ENCODE peak calls at places on chromosomes 7 and 10, in eight cellular contexts. One of them, this sample, is unnamed.

GRCh38 chr10:22437620-22438588 is 92.6 kb downstream of the SPAG6 start:
- DNase-seq in HCT116: no peak
- DNase-seq in GM12878: no peak
- DNase-seq in HepG2: peak
- DNase-seq in breast epithelium: peak
- DNase-seq in transverse colon: no peak
- DNase-seq in endothelial cell of umbilical vein: no peak
- DNase-seq in K562: no peak
- DNase-seq in this sample: peak

GRCh38 chr7:157670490-157671357 is 333.9 kb downstream of the DNAJB6 start:
- DNase-seq in HCT116: no peak
- DNase-seq in GM12878: no peak
- DNase-seq in HepG2: no peak
- DNase-seq in breast epithelium: no peak
- DNase-seq in transverse colon: peak
- DNase-seq in endothelial cell of umbilical vein: no peak
- DNase-seq in K562: no peak
- DNase-seq in this sample: no peak

GRCh38 chr10:66752714-66753113 is 173.1 kb upstream of the LRRTM3 start:
- DNase-seq in HCT116: no peak
- DNase-seq in GM12878: no peak
- DNase-seq in HepG2: no peak
- DNase-seq in breast epithelium: no peak
- DNase-seq in transverse colon: no peak
- DNase-seq in endothelial cell of umbilical vein: no peak
- DNase-seq in K562: no peak
- DNase-seq in this sample: no peak

GRCh38 chr10:63224241-63224640 is 91.1 kb downstream of the NRBF2 start:
- DNase-seq in HCT116: no peak
- DNase-seq in GM12878: no peak
- DNase-seq in HepG2: no peak
- DNase-seq in breast epithelium: no peak
- DNase-seq in transverse colon: no peak
- DNase-seq in endothelial cell of umbilical vein: no peak
- DNase-seq in K562: no peak
- DNase-seq in this sample: no peak

GRCh38 chr7:100208911-100209408 is 10.8 kb upstream of the PVRIG start:
- DNase-seq in HCT116: no peak
- DNase-seq in GM12878: peak
- DNase-seq in HepG2: no peak
- DNase-seq in breast epithelium: no peak
- DNase-seq in transverse colon: no peak
- DNase-seq in endothelial cell of umbilical vein: no peak
- DNase-seq in K562: no peak
- DNase-seq in this sample: peak

GRCh38 chr7:42227931-42228591 is 8.9 kb downstream of the GLI3 start:
- DNase-seq in HCT116: no peak
- DNase-seq in GM12878: no peak
- DNase-seq in HepG2: no peak
- DNase-seq in breast epithelium: no peak
- DNase-seq in transverse colon: peak
- DNase-seq in endothelial cell of umbilical vein: peak
- DNase-seq in K562: no peak
- DNase-seq in this sample: no peak

GRCh38 chr7:15561840-15562239 is at the start of gene AGMO:
- DNase-seq in HCT116: no peak
- DNase-seq in GM12878: no peak
- DNase-seq in HepG2: peak
- DNase-seq in breast epithelium: no peak
- DNase-seq in transverse colon: peak
- DNase-seq in endothelial cell of umbilical vein: peak
- DNase-seq in K562: no peak
- DNase-seq in this sample: no peak

GRCh38 chr7:23353172-23353571 is 54.0 kb downstream of the MALSU1 start:
- DNase-seq in HCT116: no peak
- DNase-seq in GM12878: peak
- DNase-seq in HepG2: no peak
- DNase-seq in breast epithelium: no peak
- DNase-seq in transverse colon: no peak
- DNase-seq in endothelial cell of umbilical vein: no peak
- DNase-seq in K562: no peak
- DNase-seq in this sample: no peak

GRCh38 chr7:132386249-132386681 is 190.0 kb downstream of the PLXNA4 start:
- DNase-seq in HCT116: no peak
- DNase-seq in GM12878: no peak
- DNase-seq in HepG2: no peak
- DNase-seq in breast epithelium: no peak
- DNase-seq in transverse colon: peak
- DNase-seq in endothelial cell of umbilical vein: peak
- DNase-seq in K562: no peak
- DNase-seq in this sample: no peak

GRCh38 chr10:96089116-96089515 is 41.0 kb upstream of the ZNF518A start:
- DNase-seq in HCT116: no peak
- DNase-seq in GM12878: no peak
- DNase-seq in HepG2: peak
- DNase-seq in breast epithelium: no peak
- DNase-seq in transverse colon: no peak
- DNase-seq in endothelial cell of umbilical vein: no peak
- DNase-seq in K562: no peak
- DNase-seq in this sample: no peak

GRCh38 chr10:33421789-33422188 is 87.3 kb upstream of the NRP1 start:
- DNase-seq in HCT116: no peak
- DNase-seq in GM12878: no peak
- DNase-seq in HepG2: no peak
- DNase-seq in breast epithelium: peak
- DNase-seq in transverse colon: no peak
- DNase-seq in endothelial cell of umbilical vein: peak
- DNase-seq in K562: no peak
- DNase-seq in this sample: no peak

GRCh38 chr10:31554556-31554955 is 235.5 kb downstream of the ZEB1 start:
- DNase-seq in HCT116: no peak
- DNase-seq in GM12878: peak
- DNase-seq in HepG2: no peak
- DNase-seq in breast epithelium: no peak
- DNase-seq in transverse colon: no peak
- DNase-seq in endothelial cell of umbilical vein: no peak
- DNase-seq in K562: no peak
- DNase-seq in this sample: no peak

GRCh38 chr7:106039486-106040060 is 72.5 kb downstream of the SYPL1 start:
- DNase-seq in HCT116: no peak
- DNase-seq in GM12878: no peak
- DNase-seq in HepG2: no peak
- DNase-seq in breast epithelium: no peak
- DNase-seq in transverse colon: peak
- DNase-seq in endothelial cell of umbilical vein: no peak
- DNase-seq in K562: no peak
- DNase-seq in this sample: no peak

GRCh38 chr10:14583252-14583651 is 191.4 kb downstream of the FAM107B start:
- DNase-seq in HCT116: no peak
- DNase-seq in GM12878: no peak
- DNase-seq in HepG2: no peak
- DNase-seq in breast epithelium: no peak
- DNase-seq in transverse colon: peak
- DNase-seq in endothelial cell of umbilical vein: no peak
- DNase-seq in K562: no peak
- DNase-seq in this sample: no peak

GRCh38 chr10:31340343-31340742 is 21.3 kb downstream of the ZEB1 start:
- DNase-seq in HCT116: no peak
- DNase-seq in GM12878: no peak
- DNase-seq in HepG2: peak
- DNase-seq in breast epithelium: no peak
- DNase-seq in transverse colon: no peak
- DNase-seq in endothelial cell of umbilical vein: no peak
- DNase-seq in K562: no peak
- DNase-seq in this sample: no peak

GRCh38 chr7:82288769-82289535 is 154.6 kb downstream of the CACNA2D1 start:
- DNase-seq in HCT116: no peak
- DNase-seq in GM12878: no peak
- DNase-seq in HepG2: no peak
- DNase-seq in breast epithelium: no peak
- DNase-seq in transverse colon: no peak
- DNase-seq in endothelial cell of umbilical vein: no peak
- DNase-seq in K562: no peak
- DNase-seq in this sample: no peak

GRCh38 chr7:105826143-105826542 is 50.3 kb downstream of the ATXN7L1 start:
- DNase-seq in HCT116: no peak
- DNase-seq in GM12878: no peak
- DNase-seq in HepG2: no peak
- DNase-seq in breast epithelium: no peak
- DNase-seq in transverse colon: no peak
- DNase-seq in endothelial cell of umbilical vein: no peak
- DNase-seq in K562: no peak
- DNase-seq in this sample: no peak

GRCh38 chr7:75738604-75738974 is at the start of gene HIP1:
- DNase-seq in HCT116: no peak
- DNase-seq in GM12878: no peak
- DNase-seq in HepG2: no peak
- DNase-seq in breast epithelium: no peak
- DNase-seq in transverse colon: no peak
- DNase-seq in endothelial cell of umbilical vein: no peak
- DNase-seq in K562: no peak
- DNase-seq in this sample: no peak
- TF ChIP-seq POLR2AphosphoS5 in HCT116: peak
- TF ChIP-seq POLR2AphosphoS5 in GM12878: no peak
- TF ChIP-seq POLR2AphosphoS5 in HepG2: peak
- TF ChIP-seq POLR2AphosphoS5 in breast epithelium: no peak
- TF ChIP-seq POLR2AphosphoS5 in transverse colon: no peak
- TF ChIP-seq POLR2AphosphoS5 in endothelial cell of umbilical vein: no peak
- TF ChIP-seq POLR2AphosphoS5 in K562: no peak
- TF ChIP-seq POLR2AphosphoS5 in this sample: no peak

GRCh38 chr7:129367700-129368388 is 66.4 kb upstream of the STRIP2 start:
- DNase-seq in HCT116: peak
- DNase-seq in GM12878: peak
- DNase-seq in HepG2: peak
- DNase-seq in breast epithelium: peak
- DNase-seq in transverse colon: peak
- DNase-seq in endothelial cell of umbilical vein: peak
- DNase-seq in K562: peak
- DNase-seq in this sample: peak
- TF ChIP-seq POLR2A in HCT116: no peak
- TF ChIP-seq POLR2A in GM12878: peak
- TF ChIP-seq POLR2A in HepG2: no peak
- TF ChIP-seq POLR2A in breast epithelium: no peak
- TF ChIP-seq POLR2A in transverse colon: peak
- TF ChIP-seq POLR2A in endothelial cell of umbilical vein: no peak
- TF ChIP-seq POLR2A in K562: no peak
- TF ChIP-seq POLR2A in this sample: no peak

GRCh38 chr10:100890141-100890695 is 22.5 kb upstream of the SLF2 start:
- DNase-seq in HCT116: no peak
- DNase-seq in GM12878: no peak
- DNase-seq in HepG2: no peak
- DNase-seq in breast epithelium: no peak
- DNase-seq in transverse colon: no peak
- DNase-seq in endothelial cell of umbilical vein: no peak
- DNase-seq in K562: no peak
- DNase-seq in this sample: no peak

GRCh38 chr10:100887761-100888296 is 24.9 kb upstream of the SLF2 start:
- DNase-seq in HCT116: no peak
- DNase-seq in GM12878: no peak
- DNase-seq in HepG2: no peak
- DNase-seq in breast epithelium: no peak
- DNase-seq in transverse colon: no peak
- DNase-seq in endothelial cell of umbilical vein: no peak
- DNase-seq in K562: no peak
- DNase-seq in this sample: no peak

GRCh38 chr10:100889546-100889945 is 23.2 kb upstream of the SLF2 start:
- DNase-seq in HCT116: no peak
- DNase-seq in GM12878: no peak
- DNase-seq in HepG2: no peak
- DNase-seq in breast epithelium: no peak
- DNase-seq in transverse colon: no peak
- DNase-seq in endothelial cell of umbilical vein: no peak
- DNase-seq in K562: no peak
- DNase-seq in this sample: no peak

GRCh38 chr10:100890696-100891271 is 22.0 kb upstream of the SLF2 start:
- DNase-seq in HCT116: peak
- DNase-seq in GM12878: no peak
- DNase-seq in HepG2: peak
- DNase-seq in breast epithelium: no peak
- DNase-seq in transverse colon: no peak
- DNase-seq in endothelial cell of umbilical vein: peak
- DNase-seq in K562: no peak
- DNase-seq in this sample: no peak

DNA sequence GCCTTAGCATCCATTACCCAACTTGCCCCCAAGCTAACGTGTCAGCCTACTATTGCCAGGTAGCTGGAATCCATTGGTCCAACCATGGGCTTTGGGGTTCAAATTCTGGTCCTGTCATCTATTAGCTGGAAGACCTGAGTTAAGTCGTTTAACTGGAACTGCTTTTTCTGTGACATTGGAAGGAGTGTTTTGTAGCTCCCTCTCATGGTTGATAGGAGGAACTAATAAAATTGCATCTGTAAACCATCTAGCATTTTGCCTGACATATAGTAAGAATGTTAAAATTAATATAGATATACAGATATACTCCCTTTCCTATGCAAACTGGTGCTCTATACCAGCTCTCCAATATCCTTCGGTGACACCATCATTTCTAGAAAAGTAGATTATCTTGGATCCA is 23.8 kb upstream of the SLF2 start:
- DNase-seq in HCT116: peak
- DNase-seq in GM12878: no peak
- DNase-seq in HepG2: no peak
- DNase-seq in breast epithelium: no peak
- DNase-seq in transverse colon: no peak
- DNase-seq in endothelial cell of umbilical vein: no peak
- DNase-seq in K562: no peak
- DNase-seq in this sample: no peak
- TF ChIP-seq POLR2AphosphoS5 in HCT116: no peak
- TF ChIP-seq POLR2AphosphoS5 in GM12878: no peak
- TF ChIP-seq POLR2AphosphoS5 in HepG2: no peak
- TF ChIP-seq POLR2AphosphoS5 in breast epithelium: no peak
- TF ChIP-seq POLR2AphosphoS5 in transverse colon: no peak
- TF ChIP-seq POLR2AphosphoS5 in endothelial cell of umbilical vein: no peak
- TF ChIP-seq POLR2AphosphoS5 in K562: no peak
- TF ChIP-seq POLR2AphosphoS5 in this sample: no peak

DNA sequence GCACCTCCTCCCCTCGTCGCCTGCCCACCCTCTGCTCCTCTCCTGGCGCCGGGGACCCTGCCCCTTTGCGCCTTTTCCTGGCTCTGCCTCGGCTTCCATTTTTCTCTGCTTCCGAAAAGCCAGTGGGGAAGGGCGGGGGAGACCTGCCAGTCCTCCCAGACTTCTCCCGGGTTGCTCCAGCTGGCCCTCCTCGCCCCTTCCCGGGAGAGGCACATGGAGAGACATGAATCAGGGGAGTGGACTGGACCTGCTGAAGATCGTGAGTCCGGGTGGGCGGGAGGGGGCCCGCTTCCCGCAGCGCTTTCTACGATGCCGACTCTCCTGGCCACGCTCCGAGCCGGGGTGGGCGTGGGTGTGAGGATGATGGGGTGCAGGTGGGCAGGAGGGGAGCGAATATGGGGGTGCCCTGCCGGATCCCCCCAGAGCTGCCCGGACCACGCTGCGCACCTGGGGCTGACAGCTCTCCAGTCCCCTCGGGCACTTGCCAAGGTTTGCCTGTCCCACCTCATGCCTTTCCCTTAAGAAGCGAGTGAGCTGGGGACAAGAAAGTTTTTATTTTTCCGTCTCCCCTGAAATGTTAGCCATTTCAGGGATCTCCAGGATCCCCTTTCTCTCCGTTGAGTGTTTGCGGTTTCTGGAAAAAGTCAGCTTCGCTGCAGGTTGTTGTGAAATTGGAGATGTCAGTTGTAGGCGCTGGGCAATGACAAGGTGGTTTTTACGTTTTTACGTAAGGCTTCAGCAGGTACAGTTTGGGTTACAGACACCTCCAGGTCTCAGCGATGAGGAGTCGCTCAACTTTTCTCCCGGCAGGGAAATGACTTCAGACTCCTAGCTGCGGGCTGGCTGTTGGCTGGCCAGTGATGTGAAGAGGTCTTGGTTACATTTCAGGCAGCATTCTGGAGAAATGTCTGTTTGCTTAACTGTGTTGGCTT is 999 bp downstream of the CACNB2 start:
- DNase-seq in HCT116: no peak
- DNase-seq in GM12878: no peak
- DNase-seq in HepG2: no peak
- DNase-seq in breast epithelium: no peak
- DNase-seq in transverse colon: peak
- DNase-seq in endothelial cell of umbilical vein: no peak
- DNase-seq in K562: no peak
- DNase-seq in this sample: peak
- TF ChIP-seq POLR2A in HCT116: no peak
- TF ChIP-seq POLR2A in GM12878: no peak
- TF ChIP-seq POLR2A in HepG2: no peak
- TF ChIP-seq POLR2A in breast epithelium: no peak
- TF ChIP-seq POLR2A in transverse colon: no peak
- TF ChIP-seq POLR2A in endothelial cell of umbilical vein: no peak
- TF ChIP-seq POLR2A in K562: no peak
- TF ChIP-seq POLR2A in this sample: no peak